ENCODE peak calls at places on chromosome 4, in nine cellular contexts. L, T, G, I, C, A, R, D and S are unnamed samples.

GRCh38 chr4:74473155-74473811 is 28.3 kb downstream of the AREG start:
- DNase-seq in C (no peak), G (peak), L (peak), T (no peak), R (no peak), D (peak), A (peak), I (no peak), S (no peak)

GRCh38 chr4:175253184-175253902 is 335.2 kb downstream of the ADAM29 start:
- DNase-seq in L (peak), R (peak), C (peak), G (peak), A (peak), D (no peak), T (no peak), I (peak), S (peak)

GRCh38 chr4:11487139-11487538 is 58.4 kb upstream of the HS3ST1 start:
- DNase-seq in L (no peak), C (no peak), T (no peak), G (no peak), I (peak), A (no peak), R (no peak), D (no peak), S (no peak)

GRCh38 chr4:149409186-149410056 is 406.2 kb downstream of the IQCM start:
- DNase-seq in R (no peak), I (no peak), D (no peak), A (peak), L (peak), T (no peak), C (no peak), G (no peak), S (peak)

GRCh38 chr4:94581766-94582165 is 130.0 kb downstream of the PDLIM5 start:
- DNase-seq in G (no peak), A (no peak), T (no peak), D (no peak), R (no peak), L (no peak), C (no peak), I (no peak), S (no peak)

GRCh38 chr4:17577660-17578481 is 873 bp downstream of the LAP3 start:
- DNase-seq in L (peak), T (peak), C (no peak), R (peak), G (peak), D (peak), I (peak), A (peak), S (no peak)

GRCh38 chr4:128130621-128131020 is 69.5 kb downstream of the LARP1B start:
- DNase-seq in T (no peak), C (no peak), R (no peak), D (no peak), G (no peak), L (no peak), A (peak), I (no peak), S (no peak)

GRCh38 chr4:55947254-55947882 is 1.4 kb upstream of the CEP135 start:
- DNase-seq in D (no peak), A (no peak), R (peak), T (no peak), C (no peak), L (peak), G (no peak), I (peak), S (no peak)

GRCh38 chr4:10180927-10181744 is 64.5 kb upstream of the WDR1 start:
- DNase-seq in L (peak), G (no peak), A (no peak), C (no peak), R (peak), I (peak), T (no peak), D (no peak), S (no peak)

GRCh38 chr4:84179413-84179812 is 319.7 kb downstream of the NKX6-1 start:
- DNase-seq in L (no peak), A (no peak), C (no peak), D (no peak), I (no peak), T (no peak), R (no peak), G (no peak), S (no peak)
- TF ChIP-seq EZH2phosphoT487 in L (no peak), A (no peak), C (no peak), D (no peak), I (no peak), T (no peak), R (no peak), G (no peak), S (no peak)

GRCh38 chr4:153919667-153920066 is 130.8 kb upstream of the SFRP2 start:
- DNase-seq in T (no peak), I (no peak), L (peak), G (no peak), A (no peak), C (no peak), R (no peak), D (no peak), S (no peak)

GRCh38 chr4:153916273-153916755 is 127.4 kb upstream of the SFRP2 start:
- DNase-seq in R (no peak), G (no peak), L (peak), I (peak), D (no peak), T (no peak), C (no peak), A (no peak), S (no peak)

GRCh38 chr4:153927546-153927945 is 138.7 kb upstream of the SFRP2 start:
- DNase-seq in A (no peak), I (no peak), D (no peak), T (no peak), G (no peak), C (no peak), R (no peak), L (peak), S (no peak)

GRCh38 chr4:153922148-153922547 is 133.3 kb upstream of the SFRP2 start:
- DNase-seq in T (no peak), D (no peak), C (no peak), G (no peak), A (no peak), L (no peak), R (no peak), I (no peak), S (no peak)
- TF ChIP-seq EZH2phosphoT487 in T (no peak), D (no peak), C (no peak), G (no peak), A (no peak), L (no peak), R (no peak), I (no peak), S (no peak)

DNA sequence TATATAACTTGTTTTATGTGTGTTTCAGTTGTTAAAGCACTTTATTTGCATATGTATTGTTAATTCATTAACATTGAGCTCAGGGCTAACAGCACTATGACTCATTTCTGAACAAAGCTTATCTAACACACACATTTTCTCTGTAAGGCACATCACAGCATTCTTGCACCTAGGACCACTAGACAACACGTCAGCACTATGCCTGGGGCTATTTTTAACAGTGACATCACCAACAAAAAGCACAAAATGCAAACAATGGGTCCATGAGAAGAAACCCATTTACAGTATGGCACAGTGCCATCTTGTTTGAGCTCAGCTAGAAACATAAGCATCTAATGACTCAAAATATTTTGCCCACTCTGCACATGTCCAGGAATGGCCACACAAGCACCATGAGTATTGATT is 124.4 kb downstream of the RELL1 start:
- DNase-seq in R (no peak), T (no peak), C (no peak), I (no peak), L (peak), D (peak), G (no peak), A (peak), S (no peak)
- TF ChIP-seq EZH2phosphoT487 in R (no peak), T (no peak), C (no peak), I (no peak), L (no peak), D (no peak), G (no peak), A (no peak), S (no peak)

GRCh38 chr4:3781997-3782930 is 16.1 kb downstream of the ADRA2C start:
- DNase-seq in T (no peak), A (no peak), D (peak), R (no peak), I (no peak), G (no peak), L (no peak), C (no peak), S (no peak)
- TF ChIP-seq EZH2phosphoT487 in T (no peak), A (no peak), D (no peak), R (no peak), I (no peak), G (no peak), L (no peak), C (no peak), S (no peak)